ENCODE peak calls at places on chromosomes 2 and 18, in four cellular contexts. One of them, this sample, is unnamed.

GRCh38 chr2:168181825-168182224 is 65.6 kb downstream of the STK39 start:
- DNase-seq in fibroblast of lung: no peak
- DNase-seq in ovary: no peak
- DNase-seq in retinal pigment epithelial cell: no peak
- DNase-seq in this sample: no peak

GRCh38 chr2:169664978-169665930 is 29.0 kb downstream of the CFAP210 start:
- DNase-seq in fibroblast of lung: no peak
- DNase-seq in ovary: no peak
- DNase-seq in retinal pigment epithelial cell: no peak
- DNase-seq in this sample: peak

GRCh38 chr2:72757177-72757775 is 68.6 kb downstream of the EXOC6B start:
- DNase-seq in fibroblast of lung: peak
- DNase-seq in ovary: no peak
- DNase-seq in retinal pigment epithelial cell: peak
- DNase-seq in this sample: peak

GRCh38 chr2:109265953-109266352 is 136.9 kb downstream of the SH3RF3 start:
- DNase-seq in fibroblast of lung: no peak
- DNase-seq in ovary: no peak
- DNase-seq in retinal pigment epithelial cell: no peak
- DNase-seq in this sample: no peak

GRCh38 chr2:229270551-229271410 is at the start of gene PID1:
- DNase-seq in fibroblast of lung: peak
- DNase-seq in ovary: peak
- DNase-seq in retinal pigment epithelial cell: no peak
- DNase-seq in this sample: peak

GRCh38 chr18:44594779-44595467 is 85.8 kb upstream of the SETBP1 start:
- DNase-seq in fibroblast of lung: peak
- DNase-seq in ovary: no peak
- DNase-seq in retinal pigment epithelial cell: peak
- DNase-seq in this sample: peak

GRCh38 chr2:181780159-181781081 is 100.1 kb upstream of the NEUROD1 start:
- DNase-seq in fibroblast of lung: peak
- DNase-seq in ovary: no peak
- DNase-seq in retinal pigment epithelial cell: no peak
- DNase-seq in this sample: no peak

GRCh38 chr18:68418881-68419280 is 296.0 kb downstream of the TMX3 start:
- DNase-seq in fibroblast of lung: peak
- DNase-seq in ovary: no peak
- DNase-seq in retinal pigment epithelial cell: no peak
- DNase-seq in this sample: no peak

GRCh38 chr2:183037660-183038340 is 457 bp downstream of the NCKAP1 start:
- DNase-seq in fibroblast of lung: no peak
- DNase-seq in ovary: peak
- DNase-seq in retinal pigment epithelial cell: no peak
- DNase-seq in this sample: peak

GRCh38 chr2:69770193-69770702 is 28.3 kb downstream of the ANXA4 start:
- DNase-seq in fibroblast of lung: peak
- DNase-seq in ovary: no peak
- DNase-seq in retinal pigment epithelial cell: peak
- DNase-seq in this sample: peak

GRCh38 chr2:235669269-235669831 is 175.5 kb downstream of the AGAP1 start:
- DNase-seq in fibroblast of lung: peak
- DNase-seq in ovary: peak
- DNase-seq in retinal pigment epithelial cell: peak
- DNase-seq in this sample: peak

GRCh38 chr2:196365132-196365531 is 193.8 kb upstream of the STK17B start:
- DNase-seq in fibroblast of lung: no peak
- DNase-seq in ovary: no peak
- DNase-seq in retinal pigment epithelial cell: no peak
- DNase-seq in this sample: no peak

GRCh38 chr2:231361701-231362588 is 33.6 kb upstream of the B3GNT7 start:
- DNase-seq in fibroblast of lung: no peak
- DNase-seq in ovary: no peak
- DNase-seq in retinal pigment epithelial cell: no peak
- DNase-seq in this sample: no peak

GRCh38 chr18:48011926-48012469 is 81.5 kb upstream of the SMAD2 start:
- DNase-seq in fibroblast of lung: no peak
- DNase-seq in ovary: no peak
- DNase-seq in retinal pigment epithelial cell: no peak
- DNase-seq in this sample: no peak

GRCh38 chr2:55277310-55277709 is 8.3 kb upstream of the MTIF2 start:
- DNase-seq in fibroblast of lung: no peak
- DNase-seq in ovary: no peak
- DNase-seq in retinal pigment epithelial cell: no peak
- DNase-seq in this sample: no peak
- TF ChIP-seq CTCF in fibroblast of lung: no peak
- TF ChIP-seq CTCF in ovary: no peak
- TF ChIP-seq CTCF in retinal pigment epithelial cell: no peak
- TF ChIP-seq CTCF in this sample: no peak

GRCh38 chr2:3283206-3283605 is 94.4 kb downstream of the EIPR1 start:
- DNase-seq in fibroblast of lung: no peak
- DNase-seq in ovary: no peak
- DNase-seq in retinal pigment epithelial cell: no peak
- DNase-seq in this sample: no peak

GRCh38 chr2:3280197-3280596 is 97.4 kb downstream of the EIPR1 start:
- DNase-seq in fibroblast of lung: no peak
- DNase-seq in ovary: no peak
- DNase-seq in retinal pigment epithelial cell: no peak
- DNase-seq in this sample: no peak

GRCh38 chr2:3280683-3281520 is 96.7 kb downstream of the EIPR1 start:
- DNase-seq in fibroblast of lung: no peak
- DNase-seq in ovary: no peak
- DNase-seq in retinal pigment epithelial cell: no peak
- DNase-seq in this sample: no peak

GRCh38 chr2:3284657-3285630 is 92.7 kb downstream of the EIPR1 start:
- DNase-seq in fibroblast of lung: no peak
- DNase-seq in ovary: no peak
- DNase-seq in retinal pigment epithelial cell: no peak
- DNase-seq in this sample: no peak

DNA sequence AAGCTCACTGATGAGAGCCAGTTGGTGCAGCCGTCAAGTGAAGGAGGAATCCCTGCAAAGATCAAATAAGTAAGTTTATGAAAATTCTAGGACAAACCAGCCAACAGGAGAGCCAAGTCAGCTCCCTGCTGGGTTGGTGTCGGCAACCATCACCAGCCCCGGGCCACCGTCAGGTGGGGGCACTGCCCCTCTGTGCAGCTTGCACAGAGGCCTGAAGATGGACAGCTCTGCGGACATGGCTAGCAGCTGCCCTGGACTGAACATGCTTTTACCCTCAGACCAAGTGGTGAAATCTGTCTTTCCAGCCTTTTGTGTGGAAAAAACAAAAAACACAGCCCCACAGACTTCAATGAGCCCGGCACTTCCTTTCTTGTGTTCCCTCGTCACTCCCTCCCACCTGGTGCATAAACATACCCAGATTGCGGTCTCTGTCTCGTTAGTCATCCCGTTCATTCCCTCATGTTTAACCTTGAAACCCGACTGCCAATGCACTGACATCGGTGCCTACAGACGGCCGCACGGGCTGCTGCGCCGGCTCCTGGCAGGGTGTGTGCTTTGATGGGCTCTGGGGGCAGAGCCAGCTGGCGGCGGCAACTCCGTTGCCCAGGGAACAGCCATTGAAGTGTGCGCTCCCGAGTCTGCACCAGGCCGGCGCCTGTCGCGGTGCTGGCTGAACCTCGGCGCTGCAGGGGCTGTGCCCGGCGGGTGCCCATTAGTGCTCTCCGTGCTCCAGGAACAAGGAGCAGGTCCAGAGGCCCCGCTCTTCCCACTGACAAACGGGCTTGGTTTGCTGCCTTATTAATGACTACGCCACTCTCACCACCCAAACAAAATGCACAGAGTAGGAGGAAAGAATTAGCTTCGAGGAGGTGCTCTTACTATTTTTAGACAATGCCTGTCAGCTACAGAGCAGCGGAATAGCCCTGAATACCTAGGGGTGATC is 95.3 kb downstream of the EIPR1 start:
- DNase-seq in fibroblast of lung: peak
- DNase-seq in ovary: no peak
- DNase-seq in retinal pigment epithelial cell: peak
- DNase-seq in this sample: peak
- H3K4me3 ChIP-seq in fibroblast of lung: no peak
- H3K4me3 ChIP-seq in ovary: no peak
- H3K4me3 ChIP-seq in retinal pigment epithelial cell: peak
- H3K4me3 ChIP-seq in this sample: no peak

GRCh38 chr2:212549463-212549862 is 10.9 kb upstream of the ERBB4 start:
- DNase-seq in fibroblast of lung: no peak
- DNase-seq in ovary: no peak
- DNase-seq in retinal pigment epithelial cell: no peak
- DNase-seq in this sample: no peak

GRCh38 chr2:212554233-212554632 is 15.6 kb upstream of the ERBB4 start:
- DNase-seq in fibroblast of lung: no peak
- DNase-seq in ovary: no peak
- DNase-seq in retinal pigment epithelial cell: no peak
- DNase-seq in this sample: no peak

GRCh38 chr2:212547716-212548458 is 9.3 kb upstream of the ERBB4 start:
- DNase-seq in fibroblast of lung: no peak
- DNase-seq in ovary: no peak
- DNase-seq in retinal pigment epithelial cell: no peak
- DNase-seq in this sample: no peak

GRCh38 chr2:212546669-212547068 is 8.1 kb upstream of the ERBB4 start:
- DNase-seq in fibroblast of lung: no peak
- DNase-seq in ovary: no peak
- DNase-seq in retinal pigment epithelial cell: no peak
- DNase-seq in this sample: no peak

GRCh38 chr2:212548459-212548815 is 9.8 kb upstream of the ERBB4 start:
- DNase-seq in fibroblast of lung: peak
- DNase-seq in ovary: no peak
- DNase-seq in retinal pigment epithelial cell: no peak
- DNase-seq in this sample: peak
- TF ChIP-seq CTCF in fibroblast of lung: peak
- TF ChIP-seq CTCF in ovary: no peak
- TF ChIP-seq CTCF in retinal pigment epithelial cell: peak
- TF ChIP-seq CTCF in this sample: peak

GRCh38 chr2:120176526-120176925 is 46.7 kb downstream of the TMEM185B start:
- DNase-seq in fibroblast of lung: no peak
- DNase-seq in ovary: no peak
- DNase-seq in retinal pigment epithelial cell: no peak
- DNase-seq in this sample: no peak
- H3K4me3 ChIP-seq in fibroblast of lung: no peak
- H3K4me3 ChIP-seq in ovary: no peak
- H3K4me3 ChIP-seq in retinal pigment epithelial cell: no peak
- H3K4me3 ChIP-seq in this sample: no peak

GRCh38 chr2:37928377-37928776 is 3.3 kb downstream of the RMDN2 start:
- DNase-seq in fibroblast of lung: no peak
- DNase-seq in ovary: no peak
- DNase-seq in retinal pigment epithelial cell: no peak
- DNase-seq in this sample: no peak

GRCh38 chr2:37923308-37924055 is 1.6 kb upstream of the RMDN2 start:
- DNase-seq in fibroblast of lung: no peak
- DNase-seq in ovary: no peak
- DNase-seq in retinal pigment epithelial cell: no peak
- DNase-seq in this sample: no peak

GRCh38 chr2:37926635-37927034 is 1.5 kb downstream of the RMDN2 start:
- DNase-seq in fibroblast of lung: no peak
- DNase-seq in ovary: no peak
- DNase-seq in retinal pigment epithelial cell: no peak
- DNase-seq in this sample: no peak

GRCh38 chr2:37920570-37920969 is 4.5 kb upstream of the RMDN2 start:
- DNase-seq in fibroblast of lung: peak
- DNase-seq in ovary: no peak
- DNase-seq in retinal pigment epithelial cell: no peak
- DNase-seq in this sample: peak

GRCh38 chr2:37925063-37925897 is at the start of gene RMDN2:
- DNase-seq in fibroblast of lung: peak
- DNase-seq in ovary: peak
- DNase-seq in retinal pigment epithelial cell: peak
- DNase-seq in this sample: peak
- TF ChIP-seq CTCF in fibroblast of lung: no peak
- TF ChIP-seq CTCF in ovary: peak
- TF ChIP-seq CTCF in retinal pigment epithelial cell: no peak
- TF ChIP-seq CTCF in this sample: no peak

DNA sequence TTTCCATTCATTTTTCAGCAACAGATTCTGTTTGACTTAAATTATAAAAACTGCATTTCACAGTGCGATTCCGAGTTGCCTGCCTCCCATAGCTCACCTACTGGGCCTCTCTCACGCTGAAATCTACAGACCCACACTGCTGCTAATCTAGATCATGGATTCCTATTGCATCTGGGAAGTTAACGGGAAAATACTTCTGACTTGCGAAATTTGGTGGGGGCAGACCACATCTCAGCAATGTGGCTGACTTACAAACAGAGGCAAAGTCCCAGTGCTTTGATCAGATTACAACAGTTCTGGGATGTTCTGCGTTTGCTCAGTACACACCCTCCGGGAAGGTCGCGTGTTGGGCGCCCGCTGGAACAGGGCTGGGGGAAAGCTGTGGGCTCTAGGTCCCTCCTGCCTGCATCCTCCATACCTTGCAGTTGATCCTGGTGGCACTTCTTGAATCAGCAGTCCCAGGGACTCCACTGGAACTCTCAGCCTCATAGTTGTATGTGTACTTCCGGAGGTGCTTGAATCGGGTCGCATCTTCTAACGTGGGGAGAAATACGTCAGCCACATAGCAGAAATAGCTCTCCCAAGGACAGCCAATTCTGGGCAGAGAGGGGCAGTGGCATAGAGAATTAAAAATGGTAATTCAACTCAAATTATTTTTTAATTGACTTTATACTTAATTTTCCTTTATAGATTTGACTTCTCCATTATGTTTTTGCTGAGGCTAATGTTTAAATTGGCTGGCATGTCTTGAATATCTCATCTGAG is 1.7 kb downstream of the APOB start:
- DNase-seq in fibroblast of lung: peak
- DNase-seq in ovary: no peak
- DNase-seq in retinal pigment epithelial cell: no peak
- DNase-seq in this sample: peak
- H3K4me3 ChIP-seq in fibroblast of lung: no peak
- H3K4me3 ChIP-seq in ovary: no peak
- H3K4me3 ChIP-seq in retinal pigment epithelial cell: no peak
- H3K4me3 ChIP-seq in this sample: no peak

GRCh38 chr18:51195086-51195601 is 2.3 kb downstream of the MEX3C start:
- DNase-seq in fibroblast of lung: peak
- DNase-seq in ovary: no peak
- DNase-seq in retinal pigment epithelial cell: no peak
- DNase-seq in this sample: no peak
- TF ChIP-seq CTCF in fibroblast of lung: no peak
- TF ChIP-seq CTCF in ovary: no peak
- TF ChIP-seq CTCF in retinal pigment epithelial cell: no peak
- TF ChIP-seq CTCF in this sample: no peak

GRCh38 chr18:7946724-7947377 is 379.7 kb downstream of the PTPRM start:
- DNase-seq in fibroblast of lung: peak
- DNase-seq in ovary: peak
- DNase-seq in retinal pigment epithelial cell: no peak
- DNase-seq in this sample: peak
- H3K4me3 ChIP-seq in fibroblast of lung: peak
- H3K4me3 ChIP-seq in ovary: peak
- H3K4me3 ChIP-seq in retinal pigment epithelial cell: peak
- H3K4me3 ChIP-seq in this sample: peak